ENCODE peak calls at places on chromosomes 5 and 9, in ten cellular contexts. K is WTC11, N is OCI-LY7, X is cardiac fibroblast, J is fibroblast of mammary gland, G is AG09319, S is cardiac muscle cell, I is heart right ventricle, V is colonic mucosa, O is nephron progenitor cell. M is an unnamed sample.

GRCh38 chr5:137075163-137075970 is 423.8 kb downstream of the SPOCK1 start:
- DNase-seq in X (peak; percentile 48), G (no peak), J (peak; percentile 35), I (peak; percentile 51), V (peak; percentile 82), S (peak; percentile 83), N (peak; percentile 85), K (peak; percentile 94), O (peak; percentile 82), M (peak; percentile 56)

GRCh38 chr5:87751801-87752200 is 339.1 kb upstream of the CCNH start:
- DNase-seq in I (no peak), K (no peak), X (no peak), S (no peak), V (no peak), N (no peak), J (peak; percentile 38), G (no peak), O (no peak), M (no peak)

GRCh38 chr5:60779431-60779830 is 64.6 kb downstream of the ELOVL7 start:
- DNase-seq in I (no peak), X (peak; percentile 4), O (no peak), G (no peak), S (no peak), V (no peak), J (no peak), K (peak; percentile 73), N (no peak), M (no peak)

GRCh38 chr5:35665066-35665465 is 47.4 kb downstream of the SPEF2 start:
- DNase-seq in G (no peak), J (no peak), O (no peak), X (no peak), K (no peak), I (no peak), S (no peak), N (no peak), V (no peak), M (no peak)

GRCh38 chr9:130442746-130443455 is 1.9 kb upstream of the ASS1 start:
- DNase-seq in O (no peak), N (no peak), G (no peak), J (no peak), S (no peak), X (no peak), K (no peak), V (no peak), I (no peak), M (no peak)

GRCh38 chr9:4987996-4988421 is 2.9 kb downstream of the JAK2 start:
- DNase-seq in J (peak; percentile 77), V (peak; percentile 71), G (peak; percentile 27), I (no peak), N (peak; percentile 83), O (peak; percentile 49), X (peak; percentile 78), K (peak; percentile 55), S (peak; percentile 86), M (peak; percentile 42)

GRCh38 chr5:113450366-113451328 is 15.9 kb upstream of the TSSK1B start:
- DNase-seq in V (no peak), K (no peak), I (no peak), S (no peak), X (peak; percentile 9), G (no peak), N (no peak), J (peak; percentile 6), O (no peak), M (no peak)

GRCh38 chr5:168916266-168916665 is 337.1 kb upstream of the PANK3 start:
- DNase-seq in J (peak; percentile 46), K (peak; percentile 51), S (peak; percentile 57), V (peak; percentile 21), X (peak; percentile 4), I (peak; percentile 30), G (peak; percentile 16), O (peak; percentile 62), N (no peak), M (no peak)

GRCh38 chr9:114911167-114911821 is 19.1 kb downstream of the TNFSF8 start:
- DNase-seq in J (peak; percentile 59), K (no peak), O (peak; percentile 11), G (no peak), X (peak; percentile 70), S (peak; percentile 60), N (no peak), V (peak; percentile 46), I (no peak), M (no peak)

GRCh38 chr9:112091805-112092204 is 83.3 kb downstream of the SUSD1 start:
- DNase-seq in I (no peak), J (peak; percentile 17), K (peak; percentile 40), X (peak; percentile 42), V (peak; percentile 19), O (no peak), N (no peak), G (no peak), S (peak; percentile 35), M (no peak)
- TF ChIP-seq CTCF in I (no peak), J (peak; percentile 37), K (no peak), X (peak; percentile 47), V (no peak), O (no peak), N (peak; percentile 62), G (peak; percentile 49), S (peak; percentile 39), M (peak; percentile 38)

GRCh38 chr9:92614763-92615441 is 55.0 kb downstream of the IPPK start:
- DNase-seq in G (no peak), O (no peak), N (no peak), S (no peak), K (no peak), J (peak; percentile 50), X (no peak), I (no peak), V (no peak), M (no peak)

GRCh38 chr9:92616199-92617129 is 53.5 kb downstream of the IPPK start:
- DNase-seq in K (no peak), O (no peak), N (no peak), G (no peak), I (no peak), J (peak; percentile 44), X (peak; percentile 33), S (no peak), V (peak; percentile 12), M (no peak)

GRCh38 chr9:92617195-92617813 is 52.6 kb downstream of the IPPK start:
- DNase-seq in X (no peak), K (no peak), O (no peak), J (no peak), G (no peak), V (no peak), N (no peak), I (no peak), S (no peak), M (no peak)

GRCh38 chr9:92614123-92614510 is 55.8 kb downstream of the IPPK start:
- DNase-seq in G (no peak), O (no peak), X (no peak), V (no peak), N (no peak), I (no peak), K (no peak), J (no peak), S (no peak), M (no peak)

DNA sequence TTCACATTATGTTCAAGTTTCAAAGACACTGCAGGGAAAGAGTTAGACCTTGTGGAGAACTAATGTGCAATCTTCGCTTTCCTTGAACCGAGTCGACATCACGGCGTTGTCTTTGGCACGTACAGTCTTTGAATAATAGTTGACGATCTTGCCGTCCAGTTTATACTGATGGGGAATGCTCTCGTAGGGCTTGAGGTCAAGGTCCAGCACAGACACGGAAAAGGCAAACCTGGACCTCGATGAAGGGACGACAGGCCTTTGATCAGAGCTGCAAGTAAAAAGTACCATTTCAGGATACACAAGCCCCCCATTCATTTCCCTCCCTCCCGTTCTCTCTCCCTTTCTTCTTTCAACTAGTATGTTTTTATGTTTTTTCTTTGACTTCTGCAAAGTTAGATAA is 54.1 kb downstream of the IPPK start:
- DNase-seq in X (no peak), I (no peak), J (no peak), N (no peak), K (no peak), G (no peak), V (peak; percentile 13), O (no peak), S (no peak), M (no peak)
- TF ChIP-seq CTCF in X (no peak), I (no peak), J (no peak), N (no peak), K (no peak), G (no peak), V (no peak), O (no peak), S (no peak), M (no peak)

DNA sequence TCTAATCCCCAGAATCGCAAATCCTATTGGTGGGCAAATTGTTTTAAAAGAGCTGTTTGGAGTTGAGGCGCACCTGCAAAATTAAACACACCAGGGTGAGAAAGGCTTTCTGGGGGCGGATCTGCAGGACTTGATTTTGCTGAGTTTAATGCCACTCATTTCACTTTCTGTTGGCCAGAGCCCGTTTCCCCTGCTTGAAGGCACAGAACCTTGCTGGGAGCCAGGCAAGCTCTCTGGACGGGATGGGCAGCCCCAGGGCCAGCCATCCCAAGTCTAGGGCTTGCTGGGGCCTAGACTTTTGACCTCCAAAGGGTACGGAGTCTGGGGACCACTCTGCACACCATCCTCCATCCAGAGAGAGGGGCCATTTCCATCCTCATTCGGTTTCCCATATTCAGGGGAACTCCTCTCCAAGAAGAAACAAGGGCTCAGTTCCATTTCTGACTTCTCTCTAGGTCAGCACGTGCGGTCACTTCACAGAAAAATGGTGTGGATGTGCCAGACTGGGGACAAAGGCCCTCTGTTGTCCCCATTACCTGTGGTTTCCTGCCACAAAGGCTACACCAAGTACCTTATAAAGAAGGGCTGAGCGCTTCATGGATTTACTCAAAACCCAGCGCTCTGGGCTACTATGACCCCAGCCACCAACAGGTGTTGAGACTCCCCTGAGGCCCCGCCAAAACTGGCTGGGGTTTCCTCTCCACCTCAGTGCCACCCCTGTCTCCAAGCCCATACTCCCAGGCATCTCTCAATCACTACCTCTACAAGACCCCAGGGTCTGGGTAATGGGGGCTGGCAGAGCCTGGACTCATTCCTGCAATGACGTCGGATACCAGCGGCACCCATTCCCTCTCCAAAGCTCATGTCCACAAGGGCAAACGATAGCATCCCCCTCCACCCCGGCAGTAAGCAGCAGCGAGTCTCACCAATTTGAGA is 170.0 kb downstream of the AUH start:
- DNase-seq in N (peak; percentile 89), V (no peak), K (no peak), S (peak; percentile 23), I (no peak), G (no peak), X (no peak), O (no peak), J (no peak), M (no peak)
- TF ChIP-seq CTCF in N (no peak), V (no peak), K (no peak), S (no peak), I (no peak), G (no peak), X (no peak), O (no peak), J (no peak), M (no peak)

GRCh38 chr9:126893079-126893478 is 21.5 kb upstream of the RALGPS1 start:
- DNase-seq in K (no peak), X (peak; percentile 17), N (peak; percentile 12), S (no peak), V (no peak), I (no peak), O (no peak), G (no peak), J (no peak), M (no peak)
- TF ChIP-seq CTCF in K (no peak), X (no peak), N (peak; percentile 73), S (peak; percentile 20), V (peak; percentile 12), I (no peak), O (peak; percentile 33), G (no peak), J (peak; percentile 32), M (no peak)